ENCODE peak calls at places on chromosomes 2 and 18, in eight cellular contexts. H is HCT116, K is GM12878, M is GM23338, N is SK-N-SH, T is HepG2, C is K562, V is HL-60. Q is an unnamed sample.

GRCh38 chr2:196341318-196341841 is 170.0 kb upstream of the STK17B start:
- DNase-seq in H (no peak), K (no peak), M (no peak), N (no peak), T (no peak), C (no peak), V (no peak), Q (no peak)

GRCh38 chr2:67054725-67055124 is 342.4 kb upstream of the ETAA1 start:
- DNase-seq in H (no peak), K (no peak), M (no peak), N (no peak), T (no peak), C (no peak), V (no peak), Q (no peak)

GRCh38 chr2:234911271-234911670 is 40.5 kb upstream of the SH3BP4 start:
- DNase-seq in H (no peak), K (no peak), M (no peak), N (no peak), T (no peak), C (no peak), V (no peak), Q (no peak)

GRCh38 chr18:75192899-75193298 is 16.0 kb downstream of the PTGR3 start:
- DNase-seq in H (no peak), K (no peak), M (no peak), N (no peak), T (no peak), C (no peak), V (no peak), Q (no peak)

GRCh38 chr18:77130229-77131099 is 2.1 kb downstream of the MBP start:
- DNase-seq in H (no peak), K (no peak), M (no peak), N (no peak), T (no peak), C (peak), V (no peak), Q (no peak)

GRCh38 chr2:113967272-113967671 is 77.4 kb downstream of the ACTR3 start:
- DNase-seq in H (no peak), K (no peak), M (no peak), N (no peak), T (no peak), C (no peak), V (no peak), Q (no peak)

GRCh38 chr2:149561309-149561926 is 26.2 kb downstream of the MMADHC start:
- DNase-seq in H (no peak), K (no peak), M (peak), N (peak), T (peak), C (peak), V (no peak), Q (no peak)

GRCh38 chr2:32930436-32930835 is 16.3 kb upstream of the LTBP1 start:
- DNase-seq in H (no peak), K (no peak), M (no peak), N (no peak), T (no peak), C (no peak), V (no peak), Q (no peak)

GRCh38 chr2:240648155-240648649 is 22.9 kb downstream of the GPR35 start:
- DNase-seq in H (no peak), K (no peak), M (no peak), N (no peak), T (no peak), C (no peak), V (no peak), Q (no peak)

GRCh38 chr2:97718051-97718882 is 4.9 kb downstream of the ZAP70 start:
- DNase-seq in H (no peak), K (no peak), M (no peak), N (no peak), T (no peak), C (no peak), V (no peak), Q (no peak)

GRCh38 chr2:85772841-85773491 is 19.2 kb downstream of the ATOH8 start:
- DNase-seq in H (no peak), K (no peak), M (no peak), N (peak), T (no peak), C (no peak), V (no peak), Q (no peak)
- TF ChIP-seq POLR2AphosphoS5 in H (no peak), K (no peak), M (no peak), N (no peak), T (no peak), C (no peak), V (no peak), Q (no peak)

GRCh38 chr2:204545861-204546773 is 842 bp downstream of the PARD3B start:
- DNase-seq in H (no peak), K (no peak), M (peak), N (no peak), T (no peak), C (no peak), V (no peak), Q (no peak)
- TF ChIP-seq REST in H (no peak), K (no peak), M (no peak), N (no peak), T (no peak), C (no peak), V (no peak), Q (no peak)

DNA sequence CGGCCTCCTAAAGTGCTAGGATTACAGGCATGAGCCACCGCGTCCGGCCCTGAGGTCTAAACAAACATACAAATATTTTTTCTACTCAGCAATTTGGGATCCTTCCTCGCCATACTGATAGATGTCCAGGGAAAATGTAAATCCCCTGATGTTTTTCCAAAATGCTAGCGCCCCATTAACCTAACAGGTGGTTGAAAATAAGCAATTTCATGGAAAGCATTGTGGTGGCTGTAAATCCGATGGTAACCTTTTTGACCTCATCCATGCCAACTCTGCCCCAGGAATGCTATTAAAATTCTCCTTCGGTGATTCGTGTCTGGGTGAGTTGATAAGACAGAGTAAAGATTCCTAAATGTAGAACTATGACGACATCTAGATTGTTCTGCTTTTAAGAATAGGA is 19.3 kb downstream of the GEMIN6 start:
- DNase-seq in H (no peak), K (no peak), M (no peak), N (no peak), T (no peak), C (no peak), V (no peak), Q (no peak)
- TF ChIP-seq CTCF in H (no peak), K (no peak), M (no peak), N (no peak), T (no peak), C (no peak), V (no peak), Q (no peak)

GRCh38 chr2:99971326-99971965 is 170.9 kb downstream of the AFF3 start:
- DNase-seq in H (no peak), K (no peak), M (no peak), N (no peak), T (no peak), C (no peak), V (no peak), Q (no peak)

GRCh38 chr2:99975386-99975785 is 167.0 kb downstream of the AFF3 start:
- DNase-seq in H (no peak), K (no peak), M (no peak), N (no peak), T (no peak), C (no peak), V (no peak), Q (peak)

GRCh38 chr2:99977947-99978346 is 164.4 kb downstream of the AFF3 start:
- DNase-seq in H (no peak), K (no peak), M (no peak), N (no peak), T (no peak), C (no peak), V (no peak), Q (no peak)

GRCh38 chr2:99974275-99974674 is 168.1 kb downstream of the AFF3 start:
- DNase-seq in H (no peak), K (no peak), M (no peak), N (peak), T (no peak), C (no peak), V (no peak), Q (no peak)

GRCh38 chr2:99974966-99975365 is 167.4 kb downstream of the AFF3 start:
- DNase-seq in H (no peak), K (no peak), M (no peak), N (no peak), T (no peak), C (no peak), V (no peak), Q (no peak)
- TF ChIP-seq POLR2AphosphoS5 in H (no peak), K (no peak), M (no peak), N (no peak), T (no peak), C (no peak), V (no peak), Q (no peak)

DNA sequence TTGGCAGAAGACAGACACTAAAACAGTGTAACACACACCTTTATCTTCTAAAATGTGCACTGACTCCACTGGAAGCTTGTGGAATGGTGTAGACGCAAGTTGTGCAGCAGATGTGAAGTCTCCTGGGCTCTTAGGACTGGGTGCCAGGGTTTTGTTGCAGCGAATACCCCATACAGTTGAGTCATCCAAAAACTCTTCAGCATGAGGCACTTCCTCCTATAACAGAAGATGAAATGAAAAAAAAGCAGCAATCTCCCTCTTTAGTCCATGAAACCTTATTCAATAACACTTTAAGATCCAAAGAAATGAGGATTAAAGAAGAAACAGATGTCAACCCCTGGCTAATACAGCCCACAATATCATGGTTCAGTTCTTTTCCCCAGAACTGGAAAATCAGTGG is 22.2 kb downstream of the BUB1 start:
- DNase-seq in H (no peak), K (no peak), M (no peak), N (no peak), T (no peak), C (no peak), V (no peak), Q (no peak)
- TF ChIP-seq REST in H (no peak), K (no peak), M (no peak), N (no peak), T (no peak), C (no peak), V (no peak), Q (no peak)

GRCh38 chr2:128467321-128467901 is 148.7 kb upstream of the HS6ST1 start:
- DNase-seq in H (no peak), K (no peak), M (no peak), N (no peak), T (no peak), C (no peak), V (no peak), Q (no peak)

GRCh38 chr2:128466377-128467175 is 147.9 kb upstream of the HS6ST1 start:
- DNase-seq in H (no peak), K (no peak), M (no peak), N (no peak), T (no peak), C (no peak), V (no peak), Q (no peak)

GRCh38 chr2:128468186-128468585 is 149.5 kb upstream of the HS6ST1 start:
- DNase-seq in H (no peak), K (no peak), M (no peak), N (no peak), T (no peak), C (no peak), V (no peak), Q (no peak)

GRCh38 chr2:128469875-128470274 is 151.2 kb upstream of the HS6ST1 start:
- DNase-seq in H (no peak), K (no peak), M (no peak), N (no peak), T (no peak), C (no peak), V (no peak), Q (no peak)

GRCh38 chr2:128469203-128469602 is 150.5 kb upstream of the HS6ST1 start:
- DNase-seq in H (peak), K (no peak), M (no peak), N (no peak), T (no peak), C (peak), V (peak), Q (no peak)
- TF ChIP-seq CTCF in H (peak), K (peak), M (peak), N (peak), T (peak), C (peak), V (peak), Q (no peak)

DNA sequence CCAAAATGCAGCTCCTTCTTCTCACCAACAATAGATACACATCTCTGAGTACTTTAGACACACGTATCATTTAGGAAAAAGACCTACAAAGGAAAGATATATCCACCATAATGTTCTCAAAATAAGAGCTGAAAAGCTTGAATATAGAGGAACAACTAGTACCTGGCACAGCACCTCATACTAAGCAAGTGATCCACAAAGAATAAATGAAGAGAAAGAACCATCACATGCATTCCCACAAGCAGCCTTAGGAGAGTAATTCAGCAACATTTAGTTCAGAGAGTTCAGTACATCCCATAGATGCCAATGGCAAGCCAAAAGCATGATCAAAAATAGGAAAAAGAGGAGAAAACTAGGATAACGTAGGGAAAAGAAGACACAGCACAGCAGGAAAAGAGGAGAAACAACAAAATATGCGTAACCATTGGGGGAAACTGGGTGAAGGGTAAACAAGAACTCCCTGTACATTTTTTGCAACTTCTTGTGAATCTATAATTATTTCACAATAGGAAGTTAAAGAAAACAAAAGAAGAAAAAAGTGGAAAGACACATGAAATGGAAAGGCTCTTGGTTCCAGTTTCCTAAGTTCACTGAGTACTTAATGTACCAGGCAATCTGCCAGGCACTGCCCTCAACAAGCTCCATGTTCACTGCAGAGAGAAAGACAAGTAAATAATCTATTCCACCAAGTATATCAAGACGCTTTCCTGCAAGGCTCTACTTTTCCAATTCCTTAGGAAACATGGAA is 22.3 kb downstream of the CLASP1 start:
- DNase-seq in H (no peak), K (no peak), M (no peak), N (no peak), T (no peak), C (no peak), V (no peak), Q (no peak)
- TF ChIP-seq POLR2AphosphoS5 in H (no peak), K (no peak), M (no peak), N (no peak), T (no peak), C (no peak), V (no peak), Q (no peak)

GRCh38 chr2:9473308-9473984 is 905 bp upstream of the IAH1 start:
- DNase-seq in H (no peak), K (no peak), M (peak), N (peak), T (peak), C (no peak), V (no peak), Q (no peak)

GRCh38 chr2:9477914-9478313 is 3.6 kb downstream of the IAH1 start:
- DNase-seq in H (no peak), K (no peak), M (no peak), N (no peak), T (no peak), C (no peak), V (no peak), Q (no peak)

GRCh38 chr2:9474361-9475117 is at the start of gene IAH1:
- DNase-seq in H (no peak), K (no peak), M (peak), N (peak), T (no peak), C (no peak), V (peak), Q (no peak)

GRCh38 chr2:9471212-9471611 is 3.1 kb upstream of the IAH1 start:
- DNase-seq in H (no peak), K (no peak), M (no peak), N (no peak), T (no peak), C (no peak), V (no peak), Q (no peak)

DNA sequence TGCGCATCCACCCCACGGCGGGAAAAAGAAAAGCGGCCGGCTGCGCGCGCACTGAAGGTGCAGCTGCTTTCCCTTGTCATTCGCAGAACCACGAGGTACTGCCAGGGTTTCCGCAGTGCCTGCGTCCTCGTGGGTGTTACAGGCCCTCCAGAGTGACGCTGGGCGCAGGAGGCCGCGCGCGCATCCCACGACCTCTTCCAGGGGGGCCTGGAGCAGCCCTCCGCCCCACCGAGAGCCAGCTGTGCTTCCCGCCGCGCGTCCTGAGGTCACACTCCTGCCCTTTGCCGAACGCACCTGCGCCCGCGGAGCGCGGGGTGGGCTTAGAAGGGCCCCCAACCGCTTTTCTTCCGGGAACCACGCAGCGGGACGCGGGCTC is 378 bp upstream of the IAH1 start:
- DNase-seq in H (no peak), K (no peak), M (no peak), N (peak), T (no peak), C (no peak), V (no peak), Q (no peak)
- TF ChIP-seq REST in H (no peak), K (no peak), M (no peak), N (no peak), T (no peak), C (no peak), V (no peak), Q (no peak)

DNA sequence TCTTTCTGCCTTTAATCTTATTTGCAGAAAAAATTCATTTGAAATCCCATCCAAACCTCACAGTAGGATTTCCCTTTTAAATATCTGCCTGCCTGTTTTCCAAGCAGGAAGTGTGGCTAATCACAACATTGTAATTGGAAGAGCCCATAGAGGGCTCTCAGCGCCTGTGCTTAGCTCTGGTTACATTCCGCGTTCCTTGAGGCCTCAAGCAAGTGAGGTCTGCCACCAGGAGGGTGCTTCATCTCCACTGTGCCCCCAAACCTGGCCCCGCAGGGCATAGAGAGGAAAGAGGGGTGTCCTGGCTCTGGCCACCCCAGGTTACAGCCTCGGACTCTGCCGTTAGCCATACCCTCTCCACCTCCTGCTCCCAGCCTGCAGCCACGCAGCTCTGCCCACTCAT is 214.8 kb downstream of the SP3 start:
- DNase-seq in H (no peak), K (no peak), M (peak), N (no peak), T (no peak), C (no peak), V (no peak), Q (no peak)
- TF ChIP-seq CTCF in H (no peak), K (no peak), M (no peak), N (no peak), T (no peak), C (no peak), V (no peak), Q (no peak)

Q was measured in Panc1.